ENCODE peak calls at places on chromosomes 6 and 20, in four cellular contexts. One of them, this sample, is unnamed.
A peak's percentile ranks its signal among the peaks of the same experiment; 100 is the strongest.

GRCh38 chr20:19621072-19621471 is 137.0 kb upstream of the RIN2 start:
- DNase-seq in kidney: no peak
- DNase-seq in OCI-LY7: no peak
- DNase-seq in neural progenitor cell: no peak
- DNase-seq in this sample: no peak

GRCh38 chr6:169648617-169649016 is 53.2 kb downstream of the WDR27 start:
- DNase-seq in OCI-LY7: no peak
- DNase-seq in neural progenitor cell: no peak
- DNase-seq in kidney: no peak
- DNase-seq in this sample: no peak

GRCh38 chr20:48002517-48002970 is 217.3 kb upstream of the SULF2 start:
- DNase-seq in kidney: no peak
- DNase-seq in neural progenitor cell: no peak
- DNase-seq in OCI-LY7: peak; percentile 93
- DNase-seq in this sample: peak; percentile 38

GRCh38 chr20:2741881-2742280 is 49.3 kb downstream of the EBF4 start:
- DNase-seq in kidney: no peak
- DNase-seq in OCI-LY7: no peak
- DNase-seq in neural progenitor cell: no peak
- DNase-seq in this sample: no peak

GRCh38 chr6:105363100-105363754 is 39.7 kb downstream of the PREP start:
- DNase-seq in neural progenitor cell: peak; percentile 47
- DNase-seq in OCI-LY7: no peak
- DNase-seq in kidney: no peak
- DNase-seq in this sample: no peak

GRCh38 chr6:34242252-34243130 is 5.8 kb downstream of the HMGA1 start:
- DNase-seq in kidney: peak; percentile 53
- DNase-seq in OCI-LY7: no peak
- DNase-seq in neural progenitor cell: no peak
- DNase-seq in this sample: no peak

GRCh38 chr6:139766796-139767195 is 392.3 kb upstream of the CITED2 start:
- DNase-seq in kidney: no peak
- DNase-seq in OCI-LY7: no peak
- DNase-seq in neural progenitor cell: no peak
- DNase-seq in this sample: no peak

GRCh38 chr20:46681032-46681854 is 8.0 kb downstream of the TP53RK start:
- DNase-seq in OCI-LY7: peak; percentile 67
- DNase-seq in kidney: no peak
- DNase-seq in neural progenitor cell: peak; percentile 76
- DNase-seq in this sample: no peak

GRCh38 chr20:24638546-24639166 is 169.2 kb downstream of the SYNDIG1 start:
- DNase-seq in neural progenitor cell: no peak
- DNase-seq in kidney: peak; percentile 41
- DNase-seq in OCI-LY7: no peak
- DNase-seq in this sample: no peak

GRCh38 chr6:19866900-19867627 is 29.9 kb downstream of the ID4 start:
- DNase-seq in kidney: no peak
- DNase-seq in OCI-LY7: no peak
- DNase-seq in neural progenitor cell: no peak
- DNase-seq in this sample: no peak

GRCh38 chr20:38198238-38198861 is 33.3 kb upstream of the TGM2 start:
- DNase-seq in kidney: no peak
- DNase-seq in OCI-LY7: no peak
- DNase-seq in neural progenitor cell: no peak
- DNase-seq in this sample: peak; percentile 22

GRCh38 chr6:27757307-27757706 is 154.9 kb downstream of the OR2B2 start:
- DNase-seq in neural progenitor cell: peak; percentile 68
- DNase-seq in kidney: peak; percentile 81
- DNase-seq in OCI-LY7: no peak
- DNase-seq in this sample: peak; percentile 53

GRCh38 chr6:47083586-47084047 is 41.5 kb upstream of the ADGRF1 start:
- DNase-seq in OCI-LY7: no peak
- DNase-seq in neural progenitor cell: no peak
- DNase-seq in kidney: peak; percentile 96
- DNase-seq in this sample: peak; percentile 18

GRCh38 chr6:150301871-150302800 is 66.7 kb upstream of the IYD start:
- DNase-seq in OCI-LY7: no peak
- DNase-seq in neural progenitor cell: no peak
- DNase-seq in kidney: no peak
- DNase-seq in this sample: no peak

GRCh38 chr6:109687271-109687721 is 3.7 kb downstream of the AK9 start:
- DNase-seq in kidney: no peak
- DNase-seq in OCI-LY7: no peak
- DNase-seq in neural progenitor cell: no peak
- DNase-seq in this sample: no peak

GRCh38 chr6:5135783-5136376 is 50.7 kb downstream of the PPP1R3G start:
- DNase-seq in kidney: no peak
- DNase-seq in neural progenitor cell: peak; percentile 54
- DNase-seq in OCI-LY7: peak; percentile 58
- DNase-seq in this sample: no peak

GRCh38 chr6:40695114-40695513 is 108.0 kb upstream of the LRFN2 start:
- DNase-seq in neural progenitor cell: peak; percentile 50
- DNase-seq in kidney: no peak
- DNase-seq in OCI-LY7: no peak
- DNase-seq in this sample: no peak

GRCh38 chr6:111997078-111997862 is 56.6 kb upstream of the CCN6 start:
- DNase-seq in kidney: peak; percentile 92
- DNase-seq in OCI-LY7: peak; percentile 79
- DNase-seq in neural progenitor cell: peak; percentile 88
- DNase-seq in this sample: peak; percentile 73
- TF ChIP-seq CTCF in kidney: peak; percentile 96
- TF ChIP-seq CTCF in OCI-LY7: peak; percentile 97
- TF ChIP-seq CTCF in neural progenitor cell: peak; percentile 91
- TF ChIP-seq CTCF in this sample: peak; percentile 94

GRCh38 chr6:43933111-43933885 is 163.3 kb downstream of the VEGFA start:
- DNase-seq in OCI-LY7: no peak
- DNase-seq in neural progenitor cell: no peak
- DNase-seq in kidney: peak; percentile 69
- DNase-seq in this sample: no peak
- TF ChIP-seq CTCF in OCI-LY7: no peak
- TF ChIP-seq CTCF in neural progenitor cell: no peak
- TF ChIP-seq CTCF in kidney: no peak
- TF ChIP-seq CTCF in this sample: no peak

GRCh38 chr20:62696999-62697398 is 11.6 kb upstream of the NTSR1 start:
- DNase-seq in kidney: peak; percentile 68
- DNase-seq in neural progenitor cell: no peak
- DNase-seq in OCI-LY7: no peak
- DNase-seq in this sample: no peak
- TF ChIP-seq CTCF in kidney: no peak
- TF ChIP-seq CTCF in neural progenitor cell: no peak
- TF ChIP-seq CTCF in OCI-LY7: no peak
- TF ChIP-seq CTCF in this sample: no peak

DNA sequence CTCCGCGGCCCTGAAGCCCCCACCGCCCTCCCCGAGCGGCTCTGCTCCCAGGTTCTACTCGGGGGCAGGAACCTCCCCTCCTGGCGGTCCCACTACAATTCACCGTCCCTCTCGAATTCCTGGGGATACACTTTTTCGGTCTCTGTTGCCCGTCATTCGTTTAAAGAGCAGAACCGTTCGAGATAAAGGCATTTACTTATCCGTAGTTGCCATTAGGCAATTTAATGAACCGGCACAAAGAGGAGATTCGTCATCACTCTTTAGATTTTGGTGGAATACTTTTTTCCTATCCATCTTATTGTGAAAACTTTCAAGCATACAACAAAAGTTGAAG is 1.1 kb upstream of the CD24 start:
- DNase-seq in kidney: no peak
- DNase-seq in OCI-LY7: peak; percentile 41
- DNase-seq in neural progenitor cell: peak; percentile 53
- DNase-seq in this sample: no peak
- TF ChIP-seq CTCF in kidney: no peak
- TF ChIP-seq CTCF in OCI-LY7: no peak
- TF ChIP-seq CTCF in neural progenitor cell: no peak
- TF ChIP-seq CTCF in this sample: no peak

DNA sequence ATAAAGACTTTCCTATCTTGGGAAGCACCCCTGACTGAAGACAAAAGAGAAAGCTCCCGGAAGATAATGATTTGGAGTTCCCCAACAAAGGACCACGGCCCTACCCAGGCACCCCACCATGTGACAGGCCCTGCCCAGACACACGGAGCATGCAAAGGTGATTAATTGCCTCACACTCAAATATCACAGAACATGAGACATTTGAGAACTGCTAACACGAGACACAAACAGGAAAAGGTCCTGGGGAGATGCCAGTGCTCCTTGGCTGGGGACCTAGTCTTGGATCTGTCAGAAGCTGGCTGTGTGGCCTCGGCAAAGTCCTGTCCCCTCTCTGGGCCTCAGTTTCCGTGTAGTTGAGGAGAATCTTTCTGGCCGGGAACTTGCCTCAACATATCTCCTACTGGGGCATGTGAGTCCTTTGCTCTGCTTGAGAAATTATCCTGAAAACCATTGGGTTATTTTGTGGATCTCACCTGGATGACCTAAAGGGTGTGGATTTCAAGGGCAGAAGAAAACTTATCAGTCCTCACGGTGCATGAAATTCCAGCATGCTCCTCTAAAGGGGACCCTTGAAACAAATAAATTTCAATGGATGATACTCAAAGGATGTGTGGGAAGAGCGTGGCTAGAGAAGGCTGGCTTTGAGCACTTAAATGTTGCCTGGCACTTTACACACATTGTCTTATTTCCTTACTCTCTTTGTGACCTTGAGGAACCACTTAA is 82.3 kb upstream of the PTPN1 start:
- DNase-seq in kidney: peak; percentile 65
- DNase-seq in neural progenitor cell: no peak
- DNase-seq in OCI-LY7: no peak
- DNase-seq in this sample: no peak
- TF ChIP-seq CTCF in kidney: no peak
- TF ChIP-seq CTCF in neural progenitor cell: no peak
- TF ChIP-seq CTCF in OCI-LY7: no peak
- TF ChIP-seq CTCF in this sample: no peak

GRCh38 chr6:148578837-148579236 is 168.0 kb upstream of the UST start:
- DNase-seq in kidney: no peak
- DNase-seq in neural progenitor cell: no peak
- DNase-seq in OCI-LY7: no peak
- DNase-seq in this sample: no peak
- TF ChIP-seq CTCF in kidney: no peak
- TF ChIP-seq CTCF in neural progenitor cell: no peak
- TF ChIP-seq CTCF in OCI-LY7: no peak
- TF ChIP-seq CTCF in this sample: no peak

DNA sequence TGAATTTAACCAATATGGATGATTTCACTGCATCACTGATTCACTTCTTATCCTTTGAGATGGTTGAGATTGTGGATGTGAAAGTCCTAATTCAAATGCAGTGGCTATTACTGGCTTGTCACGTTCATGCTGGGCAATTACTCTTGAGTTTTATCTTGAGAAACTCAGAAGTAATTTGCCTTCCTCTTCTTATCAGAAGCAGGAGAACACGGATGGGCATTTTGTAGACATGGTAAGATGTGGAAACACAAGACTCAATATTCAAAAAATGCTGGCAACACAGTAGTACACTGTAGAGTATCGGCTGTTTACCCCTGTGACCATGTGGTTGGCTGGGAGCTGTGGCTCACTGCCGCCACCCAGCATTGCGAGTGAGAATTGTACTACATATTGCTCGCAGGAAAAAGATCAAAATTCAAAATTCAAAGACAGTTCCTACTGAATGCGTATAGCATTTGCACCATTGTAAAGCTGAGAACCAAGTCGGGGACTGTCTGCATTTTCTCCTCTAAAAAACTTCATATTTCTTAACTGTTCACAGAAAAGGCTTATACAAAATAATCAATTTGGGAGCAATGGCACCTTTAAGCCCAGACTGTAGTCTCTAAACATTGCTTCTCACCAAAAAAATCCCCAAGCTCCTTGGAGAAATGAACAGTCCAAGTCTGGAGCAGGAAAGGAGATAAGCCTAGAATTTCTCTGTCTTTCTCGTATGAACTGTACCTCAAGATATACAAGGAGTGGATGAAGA is 61.9 kb upstream of the ELOVL5 start:
- DNase-seq in neural progenitor cell: no peak
- DNase-seq in kidney: no peak
- DNase-seq in OCI-LY7: peak; percentile 80
- DNase-seq in this sample: peak; percentile 67
- TF ChIP-seq CTCF in neural progenitor cell: peak; percentile 38
- TF ChIP-seq CTCF in kidney: peak; percentile 79
- TF ChIP-seq CTCF in OCI-LY7: peak; percentile 99
- TF ChIP-seq CTCF in this sample: peak; percentile 78

GRCh38 chr6:158559895-158560786 is at the start of gene TMEM181:
- DNase-seq in neural progenitor cell: peak; percentile 92
- DNase-seq in OCI-LY7: peak; percentile 92
- DNase-seq in kidney: peak; percentile 96
- DNase-seq in this sample: peak; percentile 94
- TF ChIP-seq CTCF in neural progenitor cell: peak; percentile 9
- TF ChIP-seq CTCF in OCI-LY7: peak; percentile 36
- TF ChIP-seq CTCF in kidney: no peak
- TF ChIP-seq CTCF in this sample: no peak

GRCh38 chr6:160520043-160520904 is 143.8 kb downstream of the LPA start:
- DNase-seq in OCI-LY7: peak; percentile 30
- DNase-seq in kidney: peak; percentile 93
- DNase-seq in neural progenitor cell: peak; percentile 83
- DNase-seq in this sample: peak; percentile 70

GRCh38 chr6:160523223-160523622 is 140.9 kb downstream of the LPA start:
- DNase-seq in kidney: no peak
- DNase-seq in neural progenitor cell: no peak
- DNase-seq in OCI-LY7: no peak
- DNase-seq in this sample: no peak

GRCh38 chr6:160519133-160519532 is 144.9 kb downstream of the LPA start:
- DNase-seq in kidney: no peak
- DNase-seq in neural progenitor cell: no peak
- DNase-seq in OCI-LY7: no peak
- DNase-seq in this sample: no peak

GRCh38 chr6:160513836-160514235 is 150.2 kb downstream of the LPA start:
- DNase-seq in neural progenitor cell: peak; percentile 51
- DNase-seq in kidney: no peak
- DNase-seq in OCI-LY7: no peak
- DNase-seq in this sample: no peak

DNA sequence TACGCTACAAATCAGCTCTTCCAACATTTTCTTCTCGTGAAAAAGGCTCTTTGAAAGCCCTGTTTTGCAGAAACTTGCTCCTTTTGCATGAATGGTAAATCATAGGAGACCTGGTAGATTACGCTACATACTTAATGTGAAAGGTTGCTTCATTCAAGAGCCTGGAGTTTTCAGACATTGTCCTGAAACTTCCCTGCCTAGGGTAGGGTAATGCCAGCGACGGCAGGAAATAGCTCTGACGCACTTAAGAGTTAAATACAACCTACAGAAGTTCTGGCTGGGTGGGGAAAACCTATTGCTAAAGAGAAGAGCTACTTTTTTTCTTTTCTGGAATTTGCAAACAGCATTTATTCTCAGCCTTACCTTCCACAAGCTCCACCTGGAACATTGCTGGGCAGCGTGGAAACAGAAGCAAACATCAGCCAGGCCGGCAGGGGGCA is 144.5 kb downstream of the LPA start:
- DNase-seq in neural progenitor cell: no peak
- DNase-seq in OCI-LY7: no peak
- DNase-seq in kidney: no peak
- DNase-seq in this sample: no peak
- TF ChIP-seq CTCF in neural progenitor cell: peak; percentile 98
- TF ChIP-seq CTCF in OCI-LY7: peak; percentile 93
- TF ChIP-seq CTCF in kidney: peak; percentile 91
- TF ChIP-seq CTCF in this sample: peak; percentile 93